ENCODE peak calls at places on chromosomes 2 and 18, in ten cellular contexts. T is lower lobe of right lung, I is HCT116, J is tibial artery, E is upper lobe of right lung, H is brain microvascular endothelial cell, O is AG04450, Z is transverse colon, K is heart right ventricle, A is RWPE2. P is an unnamed sample.
A peak's percentile ranks its signal among the peaks of the same experiment; 100 is the strongest.

GRCh38 chr2:234795272-234795920 is 156.4 kb upstream of the SH3BP4 start:
- DNase-seq in T (no peak), I (no peak), J (no peak), E (no peak), H (peak; percentile 63), O (no peak), Z (no peak), K (no peak), A (no peak), P (no peak)

GRCh38 chr18:48946329-48946835 is 4.4 kb downstream of the SMAD7 start:
- DNase-seq in T (no peak), I (no peak), J (no peak), E (peak; percentile 69), H (no peak), O (no peak), Z (peak; percentile 17), K (no peak), A (no peak), P (no peak)

GRCh38 chr18:71223487-71223886 is 934.6 kb downstream of the SOCS6 start:
- DNase-seq in T (no peak), I (no peak), J (no peak), E (no peak), H (no peak), O (no peak), Z (no peak), K (no peak), A (no peak), P (no peak)

GRCh38 chr2:146621656-146622055 is 1223.2 kb upstream of the ACVR2A start:
- DNase-seq in T (no peak), I (no peak), J (no peak), E (no peak), H (no peak), O (no peak), Z (no peak), K (no peak), A (no peak), P (no peak)

GRCh38 chr2:127576433-127577207 is 41.1 kb downstream of the MYO7B start:
- DNase-seq in T (no peak), I (no peak), J (peak; percentile 94), E (peak; percentile 68), H (peak; percentile 67), O (no peak), Z (no peak), K (peak; percentile 82), A (no peak), P (peak; percentile 70)

GRCh38 chr2:96088340-96089335 is 27.7 kb downstream of the ADRA2B start:
- DNase-seq in T (peak; percentile 34), I (no peak), J (no peak), E (peak; percentile 50), H (no peak), O (no peak), Z (no peak), K (no peak), A (no peak), P (no peak)

GRCh38 chr2:97998431-97998830 is 2.7 kb upstream of the TMEM131 start:
- DNase-seq in T (no peak), I (no peak), J (no peak), E (no peak), H (no peak), O (no peak), Z (no peak), K (no peak), A (no peak), P (no peak)

GRCh38 chr18:70371085-70371735 is 82.4 kb downstream of the SOCS6 start:
- DNase-seq in T (no peak), I (peak; percentile 86), J (no peak), E (no peak), H (no peak), O (no peak), Z (no peak), K (no peak), A (no peak), P (no peak)

GRCh38 chr18:11811009-11811408 is 40.2 kb upstream of the CHMP1B start:
- DNase-seq in T (no peak), I (no peak), J (no peak), E (no peak), H (no peak), O (no peak), Z (no peak), K (no peak), A (no peak), P (no peak)

GRCh38 chr2:8527031-8527430 is 154.8 kb upstream of the ID2 start:
- DNase-seq in T (no peak), I (no peak), J (no peak), E (no peak), H (no peak), O (no peak), Z (no peak), K (no peak), A (no peak), P (no peak)

GRCh38 chr2:8525236-8525581 is 156.6 kb upstream of the ID2 start:
- DNase-seq in T (no peak), I (no peak), J (no peak), E (no peak), H (no peak), O (no peak), Z (no peak), K (no peak), A (no peak), P (no peak)

GRCh38 chr2:8526403-8526696 is 155.5 kb upstream of the ID2 start:
- DNase-seq in T (no peak), I (no peak), J (no peak), E (no peak), H (no peak), O (no peak), Z (no peak), K (no peak), A (no peak), P (no peak)

GRCh38 chr2:8524823-8525222 is 157.0 kb upstream of the ID2 start:
- DNase-seq in T (no peak), I (no peak), J (no peak), E (no peak), H (no peak), O (no peak), Z (no peak), K (no peak), A (no peak), P (no peak)

GRCh38 chr2:8525582-8526402 is 156.1 kb upstream of the ID2 start:
- DNase-seq in T (peak; percentile 96), I (no peak), J (peak; percentile 84), E (peak; percentile 96), H (peak; percentile 16), O (no peak), Z (peak; percentile 90), K (peak; percentile 78), A (no peak), P (peak; percentile 93)
- TF ChIP-seq CTCF in T (peak; percentile 45), I (peak; percentile 21), J (no peak), E (peak; percentile 31), H (peak; percentile 19), O (peak; percentile 4), Z (peak; percentile 5), K (no peak), A (peak; percentile 21), P (no peak)

GRCh38 chr18:58407263-58407648 is 221.6 kb downstream of the ALPK2 start:
- DNase-seq in T (no peak), I (no peak), J (peak; percentile 17), E (no peak), H (no peak), O (no peak), Z (no peak), K (no peak), A (no peak), P (no peak)
- H3K4me3 ChIP-seq in T (no peak overlapping the region), I (no peak overlapping the region), J (no peak overlapping the region), E (no peak overlapping the region), H (no peak overlapping the region), O (no peak overlapping the region), Z (no peak overlapping the region), K (no peak overlapping the region), A (no peak overlapping the region), P (no peak overlapping the region)

GRCh38 chr2:55761526-55761925 is 67.9 kb upstream of the PNPT1 start:
- DNase-seq in T (no peak), I (no peak), J (no peak), E (no peak), H (no peak), O (no peak), Z (no peak), K (no peak), A (no peak), P (no peak)
- H3K27ac ChIP-seq in T (peak overlapping the region; percentile 48), I (no peak overlapping the region), J (peak overlapping the region; percentile 64), E (peak overlapping the region; percentile 65), H (no peak overlapping the region), O (no peak overlapping the region), Z (peak overlapping the region; percentile 12), K (no peak overlapping the region), A (peak overlapping the region; percentile 46), P (no peak overlapping the region)

GRCh38 chr2:41803361-41803760 is 244.5 kb upstream of the PKDCC start:
- DNase-seq in T (no peak), I (no peak), J (no peak), E (no peak), H (no peak), O (no peak), Z (no peak), K (no peak), A (no peak), P (no peak)

GRCh38 chr2:41806286-41806685 is 241.5 kb upstream of the PKDCC start:
- DNase-seq in T (no peak), I (no peak), J (no peak), E (no peak), H (no peak), O (no peak), Z (no peak), K (no peak), A (no peak), P (no peak)
- TF ChIP-seq CTCF in T (no peak), I (peak; percentile 19), J (no peak), E (no peak), H (no peak), O (no peak), Z (peak; percentile 24), K (no peak), A (no peak), P (no peak)